ENCODE peak calls at places on chromosomes 11 and 22, in four cellular contexts. U is HT1080; H is iris pigment epithelial cell; E is stimulated activated CD4-positive, alpha-beta T cell treated with anti-CD3 and anti-CD28 coated beads, Interleukin-4, amount 100 ng/mL, for 24 hours. J is an unnamed sample.

GRCh38 chr22:35539487-35539886 is 1.1 kb upstream of the RASD2 start:
- DNase-seq in E (no peak), U (no peak), H (no peak), J (no peak)

GRCh38 chr11:31943056-31943780 is 132.1 kb upstream of the PAX6 start:
- DNase-seq in E (no peak), H (no peak), U (no peak), J (no peak)

GRCh38 chr11:10439924-10440323 is 15.1 kb upstream of the AMPD3 start:
- DNase-seq in E (no peak), H (no peak), U (no peak), J (no peak)

GRCh38 chr11:61447601-61448551 is 18.0 kb downstream of the SDHAF2 start:
- DNase-seq in U (no peak), E (no peak), H (no peak), J (no peak)

GRCh38 chr11:67261942-67262681 is 4.2 kb upstream of the GRK2 start:
- DNase-seq in H (no peak), U (no peak), E (no peak), J (no peak)

GRCh38 chr11:93236741-93237675 is 39.2 kb upstream of the SLC36A4 start:
- DNase-seq in E (peak), U (peak), H (peak), J (peak)

GRCh38 chr11:120516461-120517389 is 5.2 kb downstream of the GRIK4 start:
- DNase-seq in U (no peak), H (no peak), E (no peak), J (no peak)

GRCh38 chr11:95776859-95777258 is 12.7 kb downstream of the FAM76B start:
- DNase-seq in E (no peak), U (no peak), H (no peak), J (no peak)

GRCh38 chr11:45917286-45917622 is 423 bp downstream of the PEX16 start:
- DNase-seq in U (no peak), H (no peak), E (peak), J (no peak)

GRCh38 chr22:36113121-36113520 is 47.4 kb downstream of the APOL3 start:
- DNase-seq in H (no peak), E (no peak), U (no peak), J (no peak)

GRCh38 chr11:33411751-33412150 is 154.6 kb downstream of the HIPK3 start:
- DNase-seq in U (no peak), H (no peak), E (no peak), J (no peak)

GRCh38 chr22:28021116-28021997 is 102.3 kb upstream of the PITPNB start:
- DNase-seq in E (no peak), U (no peak), H (no peak), J (no peak)

GRCh38 chr11:373716-374551 is 4.6 kb downstream of the B4GALNT4 start:
- DNase-seq in E (no peak), U (no peak), H (no peak), J (no peak)

GRCh38 chr11:57288771-57289579 is 35.8 kb downstream of the TNKS1BP1 start:
- DNase-seq in U (peak), E (no peak), H (peak), J (peak)

GRCh38 chr11:45802531-45803317 is 2.2 kb upstream of the SLC35C1 start:
- DNase-seq in H (no peak), E (no peak), U (no peak), J (no peak)

GRCh38 chr22:37338539-37339246 is 56.4 kb downstream of the CYTH4 start:
- DNase-seq in E (no peak), H (no peak), U (no peak), J (no peak)

GRCh38 chr11:65425971-65426838 is 3.6 kb downstream of the NEAT1 start:
- DNase-seq in E (peak), H (peak), U (peak), J (peak)

GRCh38 chr22:20859615-20860014 is 808 bp downstream of the SNAP29 start:
- DNase-seq in U (no peak), E (no peak), H (no peak), J (no peak)

GRCh38 chr11:64410396-64410718 is 51.4 kb downstream of the RPS6KA4 start:
- DNase-seq in H (no peak), E (no peak), U (no peak), J (no peak)

GRCh38 chr22:49582671-49583070 is 245.0 kb downstream of the BRD1 start:
- DNase-seq in H (no peak), E (no peak), U (no peak), J (no peak)

GRCh38 chr22:47206185-47206584 is 443.7 kb downstream of the TBC1D22A start:
- DNase-seq in H (no peak), U (no peak), E (no peak), J (no peak)

J was measured in astrocyte.